ENCODE peak calls at places on chromosomes 1 and 21, in six cellular contexts. R is GM12878, M is H1, U is GM12892, L is HepG2, N is K562. T is an unnamed sample.

GRCh38 chr1:224387943-224388342 is 31.3 kb downstream of the CNIH4 start:
- DNase-seq in R (no peak), M (no peak), L (no peak), N (no peak), U (no peak), T (no peak)

GRCh38 chr1:147581459-147581858 is 40.2 kb downstream of the BCL9 start:
- DNase-seq in N (no peak), U (no peak), M (no peak), R (no peak), L (no peak), T (no peak)

GRCh38 chr1:226809785-226810571 is 60.4 kb upstream of the PSEN2 start:
- DNase-seq in R (no peak), U (no peak), M (no peak), L (no peak), N (no peak), T (no peak)

GRCh38 chr1:177278626-177279390 is 108.0 kb downstream of the BRINP2 start:
- DNase-seq in N (no peak), U (no peak), L (no peak), R (no peak), M (no peak), T (no peak)

GRCh38 chr1:112011231-112011630 is 21.8 kb upstream of the KCND3 start:
- DNase-seq in L (no peak), N (no peak), M (no peak), U (no peak), R (no peak), T (no peak)

GRCh38 chr1:60988827-60989363 is 93.5 kb upstream of the NFIA start:
- DNase-seq in L (no peak), M (no peak), N (no peak), U (no peak), R (no peak), T (no peak)

GRCh38 chr1:52523376-52523775 is 29.5 kb downstream of the TUT4 start:
- DNase-seq in U (no peak), L (no peak), R (no peak), N (no peak), M (no peak), T (no peak)

GRCh38 chr1:156194300-156194652 is 372 bp downstream of the SLC25A44 start:
- DNase-seq in N (peak), R (no peak), L (no peak), U (no peak), M (no peak), T (no peak)

GRCh38 chr1:3441449-3441848 is 13.0 kb upstream of the ARHGEF16 start:
- DNase-seq in L (peak), R (no peak), U (no peak), N (no peak), M (no peak), T (no peak)

GRCh38 chr1:77540501-77541161 is 141.8 kb downstream of the ZZZ3 start:
- DNase-seq in U (no peak), L (no peak), N (no peak), R (no peak), M (no peak), T (no peak)

GRCh38 chr1:150162862-150163706 is 13.4 kb downstream of the PLEKHO1 start:
- DNase-seq in U (no peak), M (peak), R (peak), N (peak), L (peak), T (no peak)

GRCh38 chr1:94101613-94101940 is 19.4 kb downstream of the ABCA4 start:
- DNase-seq in U (no peak), M (no peak), L (no peak), N (no peak), R (no peak), T (no peak)

GRCh38 chr1:14930224-14930965 is 223.2 kb upstream of the TMEM51 start:
- DNase-seq in R (no peak), L (no peak), U (no peak), N (no peak), M (no peak), T (no peak)

GRCh38 chr1:11157867-11158266 is 31.3 kb upstream of the ANGPTL7 start:
- DNase-seq in M (no peak), L (no peak), N (no peak), U (no peak), R (no peak), T (no peak)

GRCh38 chr1:38787041-38787440 is 72.5 kb downstream of the RRAGC start:
- DNase-seq in M (no peak), N (no peak), L (no peak), U (no peak), R (no peak), T (no peak)

GRCh38 chr1:200042119-200042436 is 14.6 kb downstream of the NR5A2 start:
- DNase-seq in L (no peak), M (no peak), N (no peak), R (no peak), U (no peak), T (no peak)

GRCh38 chr1:27862671-27863551 is 9.4 kb upstream of the THEMIS2 start:
- DNase-seq in N (no peak), R (peak), M (no peak), L (no peak), U (no peak), T (no peak)

GRCh38 chr1:3909615-3910014 is 9.5 kb upstream of the C1orf174 start:
- DNase-seq in U (no peak), L (no peak), N (no peak), M (no peak), R (no peak), T (no peak)

GRCh38 chr1:55741516-55741915 is 526.4 kb upstream of the USP24 start:
- DNase-seq in U (no peak), N (no peak), M (no peak), L (no peak), R (no peak), T (no peak)

GRCh38 chr1:231684333-231685244 is 58.0 kb downstream of the DISC1 start:
- DNase-seq in N (no peak), U (no peak), M (no peak), R (no peak), L (no peak), T (no peak)

GRCh38 chr1:25239681-25240541 is 7.3 kb downstream of the RSRP1 start:
- DNase-seq in U (peak), R (peak), M (peak), L (peak), N (peak), T (peak)

GRCh38 chr1:156499703-156500577 is 635 bp downstream of the MEF2D start:
- DNase-seq in N (peak), L (no peak), U (no peak), R (no peak), M (no peak), T (no peak)

GRCh38 chr1:25544819-25545218 is 1.4 kb downstream of the LDLRAP1 start:
- DNase-seq in L (no peak), M (no peak), U (no peak), N (no peak), R (no peak), T (no peak)

GRCh38 chr1:74396462-74396861 is 115.9 kb downstream of the LRRC53 start:
- DNase-seq in N (no peak), R (no peak), M (no peak), U (no peak), L (no peak), T (no peak)

GRCh38 chr1:21641537-21641936 is 27.6 kb downstream of the RAP1GAP start:
- DNase-seq in R (no peak), M (no peak), U (no peak), L (no peak), N (no peak), T (no peak)

GRCh38 chr1:177585492-177586220 is 384.2 kb downstream of the SEC16B start:
- DNase-seq in N (no peak), R (peak), L (no peak), U (no peak), M (no peak), T (no peak)

GRCh38 chr1:243848165-243849088 is 1.6 kb downstream of the AKT3 start:
- DNase-seq in M (no peak), L (no peak), R (no peak), U (no peak), N (no peak), T (no peak)

GRCh38 chr1:187624812-187625542 is 796.2 kb downstream of the PLA2G4A start:
- DNase-seq in M (peak), U (no peak), N (no peak), L (no peak), R (no peak), T (no peak)

GRCh38 chr1:231395051-231395995 is 26.8 kb downstream of the EGLN1 start:
- DNase-seq in M (no peak), U (no peak), R (no peak), L (peak), N (no peak), T (no peak)

DNA sequence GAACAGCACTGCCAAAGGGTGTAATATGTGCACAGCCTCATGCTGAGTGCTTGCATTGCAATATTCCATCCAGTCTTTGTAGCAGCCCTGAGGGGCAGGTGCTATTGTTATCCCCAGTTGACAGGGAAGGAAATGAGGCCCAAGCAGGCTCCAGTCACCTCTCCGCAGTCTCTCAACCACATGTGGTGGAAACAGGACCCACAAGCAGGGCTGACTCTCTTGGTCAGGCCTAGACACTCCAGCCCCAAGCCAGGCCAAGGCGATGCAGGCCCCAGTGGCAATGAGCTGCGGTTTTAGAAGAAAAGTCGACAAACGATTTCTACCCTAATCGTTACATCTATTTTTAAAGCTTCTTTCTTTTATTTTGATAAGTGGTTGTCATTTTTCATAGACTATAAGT is 52.6 kb upstream of the GADD45A start:
- DNase-seq in L (no peak), R (no peak), M (no peak), N (no peak), U (no peak), T (no peak)
- TF ChIP-seq TAF1 in L (no peak), R (no peak), M (no peak), N (no peak), U (no peak), T (no peak)

GRCh38 chr1:23867953-23868847 is at the start of gene FUCA1:
- DNase-seq in L (peak), M (peak), R (peak), N (peak), U (peak), T (peak)
- TF ChIP-seq POLR2A in L (peak), M (no peak), R (peak), N (peak), U (peak), T (no peak)

GRCh38 chr1:186421446-186421845 is 39.5 kb downstream of the PDC start:
- DNase-seq in N (no peak), R (no peak), M (no peak), U (no peak), L (no peak), T (no peak)

GRCh38 chr1:186424539-186424938 is 36.4 kb downstream of the PDC start:
- DNase-seq in N (no peak), R (no peak), U (no peak), M (no peak), L (no peak), T (no peak)

GRCh38 chr1:186418503-186418902 is 42.4 kb downstream of the PDC start:
- DNase-seq in U (no peak), R (no peak), M (no peak), L (no peak), N (no peak), T (no peak)

GRCh38 chr1:186420311-186420710 is 40.6 kb downstream of the PDC start:
- DNase-seq in L (no peak), M (no peak), R (no peak), N (no peak), U (no peak), T (no peak)

DNA sequence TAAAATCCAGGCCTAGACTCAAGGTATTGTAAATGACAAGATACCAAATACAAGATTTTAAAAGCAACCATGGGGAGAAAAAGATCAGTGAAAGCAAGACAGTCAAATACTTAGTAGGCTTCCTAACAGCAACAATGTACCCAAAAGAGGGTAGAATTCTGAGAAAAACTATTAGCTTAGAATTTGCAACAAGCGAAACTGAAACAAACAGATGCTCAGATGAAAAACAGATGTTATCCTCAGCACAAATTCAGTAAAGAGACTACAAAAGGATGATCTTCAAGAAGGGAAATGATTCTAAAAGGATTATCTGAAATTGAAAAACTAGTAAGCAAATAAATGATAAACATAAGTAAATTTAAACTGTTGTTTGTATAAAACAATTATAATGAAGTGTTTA is 40.0 kb downstream of the PDC start:
- DNase-seq in U (peak), L (no peak), N (no peak), R (no peak), M (no peak), T (peak)
- TF ChIP-seq TAF1 in U (no peak), L (no peak), N (no peak), R (no peak), M (no peak), T (no peak)

DNA sequence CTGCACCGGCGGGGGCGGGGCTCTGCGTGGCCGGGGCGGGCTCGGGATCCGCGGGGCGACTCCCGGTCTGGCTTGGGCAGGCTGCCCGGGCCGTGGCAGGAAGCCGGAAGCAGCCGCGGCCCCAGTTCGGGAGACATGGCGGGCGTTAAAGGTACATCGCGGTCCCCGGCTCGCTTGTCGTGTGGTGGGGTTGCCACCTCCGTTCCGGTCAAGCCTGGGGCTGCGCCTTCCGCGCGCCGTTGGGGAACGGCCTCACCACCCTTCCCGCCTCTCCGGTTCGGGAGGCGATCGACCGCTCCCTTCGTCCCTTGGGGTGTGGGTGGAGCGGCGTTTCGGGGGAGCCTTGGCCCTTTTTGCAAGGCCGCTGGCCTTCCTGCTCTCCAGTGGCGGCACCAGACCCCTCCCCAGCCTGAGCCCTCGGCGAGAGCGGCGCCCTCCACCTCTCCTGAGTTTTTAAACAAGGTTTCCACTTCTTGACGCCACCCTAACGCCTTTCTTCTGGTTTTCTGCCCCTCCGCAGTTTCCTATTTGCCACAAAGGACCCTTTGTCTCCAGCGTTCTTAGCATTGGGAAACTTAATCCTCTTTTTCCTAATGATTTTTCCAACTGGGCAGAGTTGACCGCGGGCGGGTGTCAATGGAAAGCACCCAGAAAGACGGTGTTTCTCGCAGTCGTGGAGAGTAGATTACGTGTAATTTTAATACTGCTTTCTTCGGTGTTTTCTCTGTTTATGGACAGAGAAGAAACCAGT is at the start of the genes LEPR and LEPROT:
- DNase-seq in M (no peak), U (peak), L (peak), N (no peak), R (no peak), T (no peak)
- TF ChIP-seq POLR2A in M (no peak), U (peak), L (peak), N (peak), R (peak), T (peak)

GRCh38 chr1:41500781-41501518 is 16.5 kb upstream of the EDN2 start:
- DNase-seq in N (no peak), M (no peak), U (no peak), R (no peak), L (peak), T (no peak)
- TF ChIP-seq TAF1 in N (no peak), M (no peak), U (no peak), R (no peak), L (no peak), T (no peak)

GRCh38 chr1:2132222-2133038 is 62.1 kb downstream of the FAAP20 start:
- DNase-seq in R (no peak), L (peak), N (peak), M (no peak), U (no peak), T (no peak)
- TF ChIP-seq POLR2A in R (no peak), L (no peak), N (no peak), M (no peak), U (no peak), T (no peak)

DNA sequence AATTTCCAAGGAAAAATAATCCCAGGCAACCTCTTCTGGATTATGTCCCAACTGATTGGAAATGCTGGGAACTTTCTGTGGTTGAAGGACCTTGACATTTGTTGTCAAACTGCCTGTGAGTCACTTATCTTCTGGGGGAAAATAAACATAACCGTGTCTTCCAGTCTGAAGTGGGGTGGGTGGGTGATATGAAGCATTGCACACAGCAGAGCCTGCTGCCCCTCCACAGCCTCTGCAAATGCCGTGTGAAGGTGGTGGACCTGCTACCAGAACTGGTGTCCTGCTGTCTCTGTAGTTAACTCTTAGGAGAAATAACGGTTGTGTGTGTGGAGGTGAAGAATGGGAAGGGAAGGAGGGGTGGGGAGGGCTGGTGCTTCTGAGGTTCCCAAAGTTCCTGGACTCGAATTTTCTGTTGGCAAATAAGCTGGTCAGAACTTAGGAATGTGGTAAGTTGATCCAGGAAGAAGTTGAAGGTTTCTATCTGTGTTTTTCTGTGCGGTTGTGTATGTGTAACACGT is 23.2 kb downstream of the GALNT2 start:
- DNase-seq in U (no peak), L (peak), R (no peak), N (no peak), M (no peak), T (no peak)
- TF ChIP-seq TAF1 in U (no peak), L (no peak), R (no peak), N (no peak), M (no peak), T (no peak)

DNA sequence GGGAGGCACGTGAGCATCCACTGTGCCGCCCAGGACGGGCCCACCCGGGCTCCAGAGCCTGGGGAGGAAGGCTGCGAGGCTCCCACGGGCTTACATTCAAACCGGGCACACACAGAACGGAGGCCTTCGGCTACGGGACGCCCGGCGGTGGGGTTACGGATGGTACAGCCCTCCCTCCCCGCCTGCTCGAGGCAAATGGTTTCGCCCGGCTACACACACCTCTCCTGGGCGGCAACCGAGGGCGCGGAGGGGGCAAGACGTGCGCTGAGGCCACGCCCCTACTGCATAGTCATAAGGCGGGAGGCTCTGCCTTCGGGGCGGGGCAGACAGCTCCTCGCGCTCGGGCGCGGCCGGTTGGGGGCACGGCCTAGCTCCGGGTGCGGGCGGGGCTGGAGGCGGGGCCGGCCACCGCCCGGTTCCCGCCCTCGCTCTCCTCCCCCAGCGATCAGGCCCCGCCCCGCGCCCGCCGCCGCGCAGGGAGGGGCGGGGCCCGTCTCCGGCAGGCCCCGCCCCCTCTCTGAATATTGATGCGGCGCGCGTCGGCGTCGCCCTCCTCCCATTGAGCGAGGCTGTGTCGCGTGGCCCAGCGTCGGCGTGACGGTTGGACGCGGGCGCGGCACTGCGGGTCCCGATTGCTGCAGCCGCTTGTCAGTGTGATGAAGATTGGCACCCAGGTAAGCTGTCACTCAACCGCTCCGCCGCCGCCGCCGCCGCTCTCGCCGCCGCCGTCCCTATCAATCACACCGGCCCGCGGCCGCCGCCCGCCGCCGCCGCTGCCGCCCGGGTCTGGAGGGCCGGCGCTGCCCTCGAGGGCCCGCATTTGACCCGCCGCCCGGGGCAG is at the start of gene PKNOX1:
- DNase-seq in M (peak), U (peak), R (peak), N (peak), L (peak), T (peak)
- TF ChIP-seq POLR2A in M (no peak), U (no peak), R (peak), N (no peak), L (peak), T (no peak)

DNA sequence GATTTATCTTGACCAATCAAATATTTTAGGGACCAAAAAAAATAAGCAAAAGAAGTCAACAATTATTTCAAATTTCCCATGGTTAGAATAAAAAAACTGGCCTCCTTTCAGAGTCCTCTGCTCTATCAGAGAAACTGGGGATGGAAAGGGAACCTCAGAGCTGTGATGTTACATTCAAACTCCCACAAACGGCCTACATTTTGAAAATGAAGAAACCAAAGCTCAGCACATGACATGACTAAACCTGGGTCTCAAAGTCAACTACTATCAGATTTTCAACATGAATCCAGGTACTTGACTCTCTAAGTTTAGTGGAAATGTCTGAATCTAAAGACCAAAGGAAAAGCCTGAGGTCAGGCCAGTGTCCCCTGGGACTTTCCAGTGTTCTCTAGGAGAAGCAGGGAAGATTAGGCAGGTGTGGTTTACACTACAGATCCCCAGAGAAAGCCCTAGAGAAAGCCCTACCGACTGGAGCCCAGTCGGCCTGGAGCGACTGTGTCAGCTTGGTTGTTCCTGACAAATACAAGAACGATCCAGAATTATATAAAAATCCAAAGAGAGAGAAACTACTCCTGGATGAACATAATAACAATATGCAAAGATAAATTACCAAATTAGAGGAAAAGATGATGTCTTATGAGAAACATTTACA is 24.8 kb downstream of the JAK1 start:
- DNase-seq in R (no peak), N (no peak), L (no peak), M (no peak), U (no peak), T (no peak)
- TF ChIP-seq TAF1 in R (no peak), N (no peak), L (no peak), M (no peak), U (no peak), T (no peak)

T was measured in GM12891.